ENCODE peak calls at places on chromosome 2, in four cellular contexts. A is GM13977, G is brain microvascular endothelial cell, L is A549. P is an unnamed sample.

GRCh38 chr2:46275995-46276394 is 21.2 kb upstream of the EPAS1 start:
- DNase-seq in A (no peak), G (peak), L (no peak), P (no peak)

GRCh38 chr2:208978966-208979365 is 444.9 kb upstream of the MAP2 start:
- DNase-seq in A (no peak), G (no peak), L (no peak), P (no peak)

GRCh38 chr2:193869564-193869963 is 1674.8 kb upstream of the TMEFF2 start:
- DNase-seq in A (no peak), G (no peak), L (no peak), P (no peak)

GRCh38 chr2:212928681-212929080 is 222.7 kb downstream of the IKZF2 start:
- DNase-seq in A (no peak), G (no peak), L (no peak), P (no peak)

GRCh38 chr2:218886461-218886947 is 5.9 kb downstream of the WNT10A start:
- DNase-seq in A (no peak), G (no peak), L (no peak), P (peak)

GRCh38 chr2:240395896-240396622 is 39.4 kb upstream of the GPC1 start:
- DNase-seq in A (no peak), G (no peak), L (no peak), P (no peak)

GRCh38 chr2:6224267-6224666 is 532.1 kb downstream of the SOX11 start:
- DNase-seq in A (no peak), G (no peak), L (no peak), P (peak)

GRCh38 chr2:46333912-46334311 is 36.7 kb downstream of the EPAS1 start:
- DNase-seq in A (no peak), G (no peak), L (peak), P (no peak)

GRCh38 chr2:113407446-113408099 is 29.9 kb upstream of the ZNG1B start:
- DNase-seq in A (no peak), G (peak), L (peak), P (no peak)

GRCh38 chr2:36459725-36460137 is 104.2 kb downstream of the CRIM1 start:
- DNase-seq in A (no peak), G (no peak), L (peak), P (no peak)
- TF ChIP-seq CTCF in A (no peak), G (peak), L (peak), P (no peak)

DNA sequence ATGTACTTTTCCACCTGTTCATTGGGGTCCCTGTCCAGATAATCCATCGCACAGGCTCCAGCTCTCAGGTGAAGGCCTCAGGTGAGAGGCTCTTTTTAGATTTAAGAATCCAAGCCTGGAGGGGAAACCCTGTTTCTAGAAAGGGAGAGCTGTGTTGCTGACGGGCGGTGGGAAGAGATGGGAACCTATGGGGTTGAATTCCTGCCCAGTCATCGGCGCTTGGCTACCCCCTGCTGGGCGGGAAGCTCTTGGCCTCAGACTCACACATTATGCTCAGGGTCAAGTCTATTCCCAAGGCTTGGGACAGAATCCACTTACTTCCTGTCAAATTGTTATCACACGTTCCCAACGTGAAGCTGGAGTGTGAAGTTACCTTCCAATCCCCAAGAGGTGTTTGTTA is 181.9 kb upstream of the ETAA1 start:
- DNase-seq in A (no peak), G (peak), L (peak), P (peak)
- TF ChIP-seq CTCF in A (no peak), G (peak), L (no peak), P (peak)

GRCh38 chr2:100416939-100417744 is at the start of gene CHST10:
- DNase-seq in A (peak), G (peak), L (peak), P (peak)
- TF ChIP-seq CTCF in A (no peak), G (no peak), L (no peak), P (no peak)

GRCh38 chr2:127525692-127526141 is 572 bp downstream of the IWS1 start:
- DNase-seq in A (peak), G (peak), L (peak), P (peak)

GRCh38 chr2:127523269-127523930 is 2.9 kb downstream of the IWS1 start:
- DNase-seq in A (no peak), G (no peak), L (no peak), P (no peak)

GRCh38 chr2:127528487-127528886 is 2.2 kb upstream of the IWS1 start:
- DNase-seq in A (no peak), G (no peak), L (no peak), P (no peak)

GRCh38 chr2:127526940-127527804 is 883 bp upstream of the IWS1 start:
- DNase-seq in A (no peak), G (no peak), L (no peak), P (no peak)

GRCh38 chr2:127526142-127526939 is at the start of gene IWS1:
- DNase-seq in A (peak), G (peak), L (peak), P (peak)
- TF ChIP-seq CTCF in A (no peak), G (peak), L (no peak), P (peak)

P was measured in glutamatergic neuron.